ENCODE peak calls at places on chromosomes 7 and 10, in five cellular contexts. One of them, this sample, is unnamed.
A peak's percentile ranks its signal among the peaks of the same experiment; 100 is the strongest.

GRCh38 chr7:108911016-108911415 is 341.3 kb downstream of the DNAJB9 start:
- DNase-seq in endothelial cell of umbilical vein: no peak
- DNase-seq in K562: no peak
- DNase-seq in spleen: no peak
- DNase-seq in GM23338: no peak
- DNase-seq in this sample: no peak

GRCh38 chr7:23121175-23121574 is 15.6 kb downstream of the KLHL7 start:
- DNase-seq in endothelial cell of umbilical vein: no peak
- DNase-seq in K562: no peak
- DNase-seq in spleen: no peak
- DNase-seq in GM23338: no peak
- DNase-seq in this sample: no peak

GRCh38 chr7:139784643-139785042 is 6.8 kb upstream of the HIPK2 start:
- DNase-seq in endothelial cell of umbilical vein: no peak
- DNase-seq in spleen: no peak
- DNase-seq in GM23338: no peak
- DNase-seq in K562: no peak
- DNase-seq in this sample: no peak

GRCh38 chr10:102230264-102230860 is 4.3 kb downstream of the ELOVL3 start:
- DNase-seq in spleen: peak; percentile 82
- DNase-seq in K562: peak; percentile 57
- DNase-seq in GM23338: peak; percentile 90
- DNase-seq in endothelial cell of umbilical vein: peak; percentile 44
- DNase-seq in this sample: no peak

GRCh38 chr7:87882538-87882937 is 6.2 kb downstream of the DBF4 start:
- DNase-seq in GM23338: no peak
- DNase-seq in endothelial cell of umbilical vein: no peak
- DNase-seq in K562: no peak
- DNase-seq in spleen: no peak
- DNase-seq in this sample: no peak

GRCh38 chr10:114413398-114413797 is 9.1 kb upstream of the AFAP1L2 start:
- DNase-seq in endothelial cell of umbilical vein: no peak
- DNase-seq in spleen: no peak
- DNase-seq in K562: no peak
- DNase-seq in GM23338: no peak
- DNase-seq in this sample: no peak

GRCh38 chr7:138587485-138587884 is 113.7 kb downstream of the SVOPL start:
- DNase-seq in endothelial cell of umbilical vein: no peak
- DNase-seq in spleen: no peak
- DNase-seq in GM23338: no peak
- DNase-seq in K562: no peak
- DNase-seq in this sample: no peak

GRCh38 chr7:320297-320696 is 30.3 kb downstream of the FOXL3 start:
- DNase-seq in K562: no peak
- DNase-seq in spleen: peak; percentile 33
- DNase-seq in endothelial cell of umbilical vein: no peak
- DNase-seq in GM23338: no peak
- DNase-seq in this sample: no peak

GRCh38 chr7:77276120-77276519 is 76.5 kb upstream of the FGL2 start:
- DNase-seq in spleen: no peak
- DNase-seq in K562: no peak
- DNase-seq in endothelial cell of umbilical vein: no peak
- DNase-seq in GM23338: no peak
- DNase-seq in this sample: no peak

GRCh38 chr7:25968205-25968993 is 183.6 kb upstream of the NFE2L3 start:
- DNase-seq in endothelial cell of umbilical vein: no peak
- DNase-seq in GM23338: no peak
- DNase-seq in spleen: peak; percentile 84
- DNase-seq in K562: no peak
- DNase-seq in this sample: no peak

GRCh38 chr7:28078036-28078901 is 102.3 kb downstream of the JAZF1 start:
- DNase-seq in endothelial cell of umbilical vein: peak; percentile 49
- DNase-seq in spleen: no peak
- DNase-seq in K562: peak; percentile 56
- DNase-seq in GM23338: peak; percentile 62
- DNase-seq in this sample: no peak

GRCh38 chr10:31099664-31100063 is 68.0 kb upstream of the ZNF438 start:
- DNase-seq in spleen: no peak
- DNase-seq in endothelial cell of umbilical vein: no peak
- DNase-seq in GM23338: no peak
- DNase-seq in K562: no peak
- DNase-seq in this sample: no peak

GRCh38 chr10:58477902-58478301 is 34.8 kb upstream of the BICC1 start:
- DNase-seq in GM23338: peak; percentile 22
- DNase-seq in K562: no peak
- DNase-seq in endothelial cell of umbilical vein: no peak
- DNase-seq in spleen: no peak
- DNase-seq in this sample: no peak

GRCh38 chr10:96626795-96627194 is 40.0 kb upstream of the TM9SF3 start:
- DNase-seq in endothelial cell of umbilical vein: no peak
- DNase-seq in GM23338: peak; percentile 70
- DNase-seq in spleen: no peak
- DNase-seq in K562: peak; percentile 60
- DNase-seq in this sample: no peak

GRCh38 chr10:62050941-62051433 is 149.5 kb downstream of the ARID5B start:
- DNase-seq in GM23338: peak; percentile 37
- DNase-seq in spleen: no peak
- DNase-seq in endothelial cell of umbilical vein: peak; percentile 88
- DNase-seq in K562: peak; percentile 55
- DNase-seq in this sample: peak; percentile 88

GRCh38 chr7:115094163-115094562 is 172.3 kb downstream of the MDFIC start:
- DNase-seq in GM23338: no peak
- DNase-seq in spleen: no peak
- DNase-seq in endothelial cell of umbilical vein: no peak
- DNase-seq in K562: no peak
- DNase-seq in this sample: no peak

GRCh38 chr7:66757939-66758338 is 17.4 kb downstream of the RABGEF1 start:
- DNase-seq in K562: no peak
- DNase-seq in endothelial cell of umbilical vein: no peak
- DNase-seq in GM23338: no peak
- DNase-seq in spleen: no peak
- DNase-seq in this sample: no peak

GRCh38 chr7:140304071-140304799 is 94.1 kb downstream of the SLC37A3 start:
- DNase-seq in K562: peak; percentile 72
- DNase-seq in endothelial cell of umbilical vein: peak; percentile 22
- DNase-seq in spleen: no peak
- DNase-seq in GM23338: peak; percentile 57
- DNase-seq in this sample: no peak

GRCh38 chr7:101185258-101185839 is 5.3 kb upstream of the NAT16 start:
- DNase-seq in GM23338: no peak
- DNase-seq in endothelial cell of umbilical vein: no peak
- DNase-seq in K562: peak; percentile 42
- DNase-seq in spleen: no peak
- DNase-seq in this sample: no peak

GRCh38 chr7:37109853-37110252 is 338.8 kb downstream of the ELMO1 start:
- DNase-seq in spleen: no peak
- DNase-seq in endothelial cell of umbilical vein: peak; percentile 9
- DNase-seq in K562: no peak
- DNase-seq in GM23338: peak; percentile 22
- DNase-seq in this sample: no peak

GRCh38 chr7:46034056-46034768 is 113.1 kb upstream of the IGFBP3 start:
- DNase-seq in endothelial cell of umbilical vein: no peak
- DNase-seq in K562: no peak
- DNase-seq in spleen: no peak
- DNase-seq in GM23338: no peak
- DNase-seq in this sample: no peak

GRCh38 chr7:87672217-87672616 is 44.0 kb downstream of the RUNDC3B start:
- DNase-seq in endothelial cell of umbilical vein: no peak
- DNase-seq in spleen: peak; percentile 48
- DNase-seq in GM23338: no peak
- DNase-seq in K562: no peak
- DNase-seq in this sample: no peak

GRCh38 chr10:58951750-58952149 is 224.7 kb upstream of the PHYHIPL start:
- DNase-seq in endothelial cell of umbilical vein: no peak
- DNase-seq in spleen: no peak
- DNase-seq in K562: no peak
- DNase-seq in GM23338: no peak
- DNase-seq in this sample: no peak

GRCh38 chr10:118495499-118495898 is 99.9 kb downstream of the PRLHR start:
- DNase-seq in K562: peak; percentile 60
- DNase-seq in GM23338: no peak
- DNase-seq in endothelial cell of umbilical vein: no peak
- DNase-seq in spleen: no peak
- DNase-seq in this sample: no peak

GRCh38 chr10:25682203-25682950 is 251.7 kb upstream of the MYO3A start:
- DNase-seq in endothelial cell of umbilical vein: peak; percentile 20
- DNase-seq in spleen: no peak
- DNase-seq in K562: peak; percentile 18
- DNase-seq in GM23338: peak; percentile 41
- DNase-seq in this sample: no peak

GRCh38 chr7:84510501-84510900 is 315.9 kb upstream of the SEMA3A start:
- DNase-seq in endothelial cell of umbilical vein: peak; percentile 11
- DNase-seq in K562: no peak
- DNase-seq in GM23338: no peak
- DNase-seq in spleen: no peak
- DNase-seq in this sample: no peak

GRCh38 chr10:59033622-59034021 is 142.8 kb upstream of the PHYHIPL start:
- DNase-seq in spleen: no peak
- DNase-seq in endothelial cell of umbilical vein: no peak
- DNase-seq in GM23338: no peak
- DNase-seq in K562: no peak
- DNase-seq in this sample: no peak

DNA sequence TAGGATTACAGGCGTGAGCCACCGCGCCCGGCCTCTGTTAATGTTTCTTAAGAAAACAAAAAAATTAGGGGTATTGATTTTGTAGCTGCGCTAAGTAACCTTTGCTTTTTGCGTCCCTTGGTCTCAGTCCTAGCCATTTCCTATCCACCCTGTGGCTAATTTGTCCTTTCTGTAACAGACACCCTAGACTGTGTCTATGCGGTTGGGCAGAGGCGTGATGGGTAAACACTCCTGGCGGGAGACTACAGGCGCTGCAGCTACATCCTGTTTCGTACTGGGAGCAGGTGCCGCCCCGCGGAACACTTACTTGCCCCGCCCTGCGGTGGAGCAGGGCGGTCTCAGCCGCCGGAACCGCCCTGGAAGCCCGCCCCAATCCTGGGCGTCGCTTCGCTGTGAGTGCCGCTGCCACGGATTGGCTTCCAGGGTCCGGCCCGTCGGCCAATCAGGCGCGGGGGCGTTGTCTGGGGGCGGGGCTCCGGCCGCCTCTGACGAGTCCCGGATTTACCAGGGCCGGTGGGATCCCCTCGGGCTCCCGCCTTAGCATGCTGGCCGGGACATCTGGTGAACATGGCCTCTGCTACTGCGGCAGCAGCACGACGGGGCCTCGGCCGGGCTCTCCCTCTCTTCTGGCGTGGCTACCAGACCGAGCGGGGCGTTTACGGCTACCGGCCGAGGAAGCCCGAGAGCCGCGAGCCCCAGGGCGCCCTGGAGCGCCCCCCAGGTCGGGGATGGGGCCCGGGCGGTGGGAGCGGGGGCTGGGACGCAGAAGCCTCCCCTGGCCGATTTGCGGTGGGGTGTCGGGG is at the start of gene DHTKD1:
- DNase-seq in K562: peak; percentile 99
- DNase-seq in spleen: peak; percentile 100
- DNase-seq in endothelial cell of umbilical vein: peak; percentile 99
- DNase-seq in GM23338: peak; percentile 99
- DNase-seq in this sample: peak; percentile 99
- H3K27ac ChIP-seq in K562: peak within 1 kb of the TSS; percentile 73
- H3K27ac ChIP-seq in spleen: peak within 1 kb of the TSS; percentile 87
- H3K27ac ChIP-seq in endothelial cell of umbilical vein: peak within 1 kb of the TSS; percentile 53
- H3K27ac ChIP-seq in GM23338: peak within 1 kb of the TSS; percentile 95
- H3K27ac ChIP-seq in this sample: peak within 1 kb of the TSS; percentile 73

GRCh38 chr7:150903627-150904026 is 51.3 kb downstream of the AOC1 start:
- DNase-seq in GM23338: no peak
- DNase-seq in spleen: no peak
- DNase-seq in endothelial cell of umbilical vein: peak; percentile 86
- DNase-seq in K562: no peak
- DNase-seq in this sample: no peak
- TF ChIP-seq POLR2AphosphoS5 in GM23338: no peak
- TF ChIP-seq POLR2AphosphoS5 in spleen: no peak
- TF ChIP-seq POLR2AphosphoS5 in endothelial cell of umbilical vein: no peak
- TF ChIP-seq POLR2AphosphoS5 in K562: no peak
- TF ChIP-seq POLR2AphosphoS5 in this sample: no peak

GRCh38 chr10:89390875-89391576 is 1.4 kb upstream of the IFIT1 start:
- DNase-seq in K562: no peak
- DNase-seq in GM23338: no peak
- DNase-seq in endothelial cell of umbilical vein: no peak
- DNase-seq in spleen: no peak
- DNase-seq in this sample: no peak

GRCh38 chr10:89391882-89392756 is at the start of gene IFIT1:
- DNase-seq in endothelial cell of umbilical vein: peak; percentile 76
- DNase-seq in spleen: no peak
- DNase-seq in K562: peak; percentile 51
- DNase-seq in GM23338: peak; percentile 81
- DNase-seq in this sample: no peak

GRCh38 chr10:89392974-89393373 is 551 bp downstream of the IFIT1 start:
- DNase-seq in GM23338: no peak
- DNase-seq in endothelial cell of umbilical vein: no peak
- DNase-seq in spleen: no peak
- DNase-seq in K562: no peak
- DNase-seq in this sample: no peak

GRCh38 chr10:89384474-89385324 is 6.8 kb downstream of the IFIT1B start:
- DNase-seq in spleen: no peak
- DNase-seq in GM23338: no peak
- DNase-seq in endothelial cell of umbilical vein: no peak
- DNase-seq in K562: no peak
- DNase-seq in this sample: no peak

DNA sequence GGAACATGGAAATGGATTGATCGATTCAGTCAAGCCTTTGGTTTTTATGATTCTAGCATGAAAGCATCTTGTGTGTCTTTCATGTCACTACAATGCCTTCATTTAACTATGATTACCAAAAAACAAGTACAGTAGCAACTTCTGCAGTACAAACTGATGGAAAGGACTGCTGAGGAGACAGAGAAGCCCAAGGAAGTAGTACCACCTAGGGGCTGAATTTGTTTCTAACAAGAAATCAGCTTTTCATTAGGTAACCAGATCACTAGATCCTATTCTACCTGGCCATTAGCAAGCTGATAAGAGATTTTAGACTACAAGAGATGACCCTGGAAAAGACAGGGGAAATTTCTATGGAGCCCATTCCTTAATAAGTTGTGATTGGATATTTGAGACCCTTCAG is 3.2 kb upstream of the IFIT1 start:
- DNase-seq in K562: peak; percentile 29
- DNase-seq in spleen: no peak
- DNase-seq in endothelial cell of umbilical vein: peak; percentile 45
- DNase-seq in GM23338: peak; percentile 66
- DNase-seq in this sample: no peak
- TF ChIP-seq CTCF in K562: peak; percentile 30
- TF ChIP-seq CTCF in spleen: peak; percentile 19
- TF ChIP-seq CTCF in endothelial cell of umbilical vein: peak; percentile 21
- TF ChIP-seq CTCF in GM23338: peak; percentile 54
- TF ChIP-seq CTCF in this sample: peak; percentile 20

GRCh38 chr10:93236378-93237040 is 162.8 kb downstream of the CYP26A1 start:
- DNase-seq in K562: no peak
- DNase-seq in endothelial cell of umbilical vein: no peak
- DNase-seq in spleen: no peak
- DNase-seq in GM23338: no peak
- DNase-seq in this sample: no peak

DNA sequence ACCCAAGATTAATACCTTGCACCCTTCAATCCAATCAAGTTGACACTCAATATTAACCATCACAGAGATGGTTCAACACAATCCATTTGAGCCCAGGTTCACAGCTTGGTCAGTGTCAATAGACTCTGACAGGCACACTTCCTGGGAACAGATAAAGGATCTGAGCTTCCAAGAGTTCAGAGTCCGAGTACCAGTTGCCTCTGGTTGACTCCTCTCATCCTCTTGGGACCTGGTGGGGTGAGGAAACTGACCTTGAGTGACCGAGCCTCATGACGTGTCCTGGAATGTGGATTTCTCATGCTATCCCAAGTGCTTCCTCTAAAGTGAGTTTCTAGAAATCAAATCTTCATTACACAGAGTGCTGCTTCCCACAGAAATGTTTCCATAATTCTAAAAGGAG is 162.0 kb downstream of the CYP26A1 start:
- DNase-seq in endothelial cell of umbilical vein: no peak
- DNase-seq in spleen: no peak
- DNase-seq in GM23338: no peak
- DNase-seq in K562: no peak
- DNase-seq in this sample: no peak
- H3K27ac ChIP-seq in endothelial cell of umbilical vein: no peak overlapping the region
- H3K27ac ChIP-seq in spleen: no peak overlapping the region
- H3K27ac ChIP-seq in GM23338: no peak overlapping the region
- H3K27ac ChIP-seq in K562: no peak overlapping the region
- H3K27ac ChIP-seq in this sample: no peak overlapping the region